ENCODE peak calls at places on chromosomes 1 and 21, in nine cellular contexts. One of them, this sample, is unnamed.

GRCh38 chr1:5287178-5288155 is 633.1 kb downstream of the AJAP1 start:
- DNase-seq in heart right ventricle: no peak
- DNase-seq in lower leg skin: no peak
- DNase-seq in GM23338: no peak
- DNase-seq in uterus: no peak
- DNase-seq in HCT116: no peak
- DNase-seq in left ventricle myocardium inferior: no peak
- DNase-seq in fibroblast of mammary gland: no peak
- DNase-seq in IMR-90: no peak
- DNase-seq in this sample: no peak

GRCh38 chr1:111471538-111471937 is 2.2 kb upstream of the C1orf162 start:
- DNase-seq in left ventricle myocardium inferior: no peak
- DNase-seq in fibroblast of mammary gland: no peak
- DNase-seq in GM23338: no peak
- DNase-seq in heart right ventricle: no peak
- DNase-seq in IMR-90: no peak
- DNase-seq in uterus: no peak
- DNase-seq in HCT116: no peak
- DNase-seq in lower leg skin: no peak
- DNase-seq in this sample: no peak

GRCh38 chr21:34704119-34704518 is 35.3 kb downstream of the CLIC6 start:
- DNase-seq in lower leg skin: peak; percentile 40
- DNase-seq in HCT116: no peak
- DNase-seq in heart right ventricle: no peak
- DNase-seq in uterus: peak; percentile 22
- DNase-seq in fibroblast of mammary gland: peak; percentile 89
- DNase-seq in GM23338: no peak
- DNase-seq in IMR-90: peak; percentile 40
- DNase-seq in left ventricle myocardium inferior: no peak
- DNase-seq in this sample: no peak

GRCh38 chr1:229596961-229597699 is 28.8 kb downstream of the TAF5L start:
- DNase-seq in heart right ventricle: peak; percentile 72
- DNase-seq in left ventricle myocardium inferior: peak; percentile 65
- DNase-seq in fibroblast of mammary gland: peak; percentile 79
- DNase-seq in HCT116: no peak
- DNase-seq in GM23338: no peak
- DNase-seq in IMR-90: peak; percentile 84
- DNase-seq in lower leg skin: peak; percentile 46
- DNase-seq in uterus: peak; percentile 20
- DNase-seq in this sample: no peak

GRCh38 chr1:106755682-106756406 is 300.6 kb upstream of the PRMT6 start:
- DNase-seq in HCT116: no peak
- DNase-seq in lower leg skin: no peak
- DNase-seq in fibroblast of mammary gland: peak; percentile 59
- DNase-seq in uterus: no peak
- DNase-seq in GM23338: no peak
- DNase-seq in heart right ventricle: no peak
- DNase-seq in left ventricle myocardium inferior: no peak
- DNase-seq in IMR-90: peak; percentile 10
- DNase-seq in this sample: no peak

GRCh38 chr1:105337427-105337826 is 1587.7 kb downstream of the AMY1C start:
- DNase-seq in lower leg skin: no peak
- DNase-seq in uterus: no peak
- DNase-seq in fibroblast of mammary gland: no peak
- DNase-seq in left ventricle myocardium inferior: no peak
- DNase-seq in HCT116: no peak
- DNase-seq in GM23338: no peak
- DNase-seq in heart right ventricle: no peak
- DNase-seq in IMR-90: no peak
- DNase-seq in this sample: no peak

GRCh38 chr1:3650248-3651010 is 526 bp upstream of the WRAP73 start:
- DNase-seq in HCT116: no peak
- DNase-seq in lower leg skin: no peak
- DNase-seq in GM23338: no peak
- DNase-seq in uterus: no peak
- DNase-seq in IMR-90: no peak
- DNase-seq in heart right ventricle: no peak
- DNase-seq in left ventricle myocardium inferior: no peak
- DNase-seq in fibroblast of mammary gland: no peak
- DNase-seq in this sample: no peak

GRCh38 chr1:198771562-198772153 is 132.8 kb downstream of the PTPRC start:
- DNase-seq in left ventricle myocardium inferior: no peak
- DNase-seq in fibroblast of mammary gland: peak; percentile 60
- DNase-seq in IMR-90: peak; percentile 56
- DNase-seq in GM23338: peak; percentile 75
- DNase-seq in uterus: no peak
- DNase-seq in lower leg skin: no peak
- DNase-seq in heart right ventricle: no peak
- DNase-seq in HCT116: peak; percentile 34
- DNase-seq in this sample: no peak

GRCh38 chr21:37028579-37028978 is 22.1 kb downstream of the RIPPLY3 start:
- DNase-seq in left ventricle myocardium inferior: no peak
- DNase-seq in heart right ventricle: no peak
- DNase-seq in HCT116: no peak
- DNase-seq in uterus: no peak
- DNase-seq in IMR-90: no peak
- DNase-seq in GM23338: no peak
- DNase-seq in fibroblast of mammary gland: no peak
- DNase-seq in lower leg skin: no peak
- DNase-seq in this sample: no peak

GRCh38 chr1:32701951-32702598 is 495 bp downstream of the SYNC start:
- DNase-seq in heart right ventricle: peak; percentile 50
- DNase-seq in GM23338: peak; percentile 48
- DNase-seq in fibroblast of mammary gland: peak; percentile 23
- DNase-seq in uterus: peak; percentile 39
- DNase-seq in left ventricle myocardium inferior: peak; percentile 37
- DNase-seq in lower leg skin: no peak
- DNase-seq in IMR-90: peak; percentile 33
- DNase-seq in HCT116: no peak
- DNase-seq in this sample: no peak

GRCh38 chr1:111739984-111740765 is 980 bp upstream of the INKA2 start:
- DNase-seq in GM23338: peak; percentile 97
- DNase-seq in lower leg skin: no peak
- DNase-seq in IMR-90: peak; percentile 52
- DNase-seq in heart right ventricle: peak; percentile 69
- DNase-seq in HCT116: no peak
- DNase-seq in left ventricle myocardium inferior: peak; percentile 80
- DNase-seq in fibroblast of mammary gland: peak; percentile 57
- DNase-seq in uterus: peak; percentile 77
- DNase-seq in this sample: no peak

GRCh38 chr1:193321242-193321842 is 134.9 kb upstream of the B3GALT2 start:
- DNase-seq in lower leg skin: no peak
- DNase-seq in IMR-90: no peak
- DNase-seq in GM23338: no peak
- DNase-seq in heart right ventricle: no peak
- DNase-seq in left ventricle myocardium inferior: no peak
- DNase-seq in fibroblast of mammary gland: no peak
- DNase-seq in HCT116: no peak
- DNase-seq in uterus: no peak
- DNase-seq in this sample: no peak

GRCh38 chr1:12075195-12076114 is 12.4 kb downstream of the TNFRSF8 start:
- DNase-seq in GM23338: no peak
- DNase-seq in uterus: peak; percentile 88
- DNase-seq in lower leg skin: no peak
- DNase-seq in HCT116: no peak
- DNase-seq in fibroblast of mammary gland: peak; percentile 88
- DNase-seq in left ventricle myocardium inferior: no peak
- DNase-seq in heart right ventricle: peak; percentile 24
- DNase-seq in IMR-90: peak; percentile 94
- DNase-seq in this sample: no peak
- H3K4me3 ChIP-seq in GM23338: no peak overlapping the region
- H3K4me3 ChIP-seq in uterus: no peak overlapping the region
- H3K4me3 ChIP-seq in lower leg skin: no peak overlapping the region
- H3K4me3 ChIP-seq in HCT116: no peak overlapping the region
- H3K4me3 ChIP-seq in fibroblast of mammary gland: no peak overlapping the region
- H3K4me3 ChIP-seq in left ventricle myocardium inferior: no peak overlapping the region
- H3K4me3 ChIP-seq in heart right ventricle: no peak overlapping the region
- H3K4me3 ChIP-seq in IMR-90: no peak overlapping the region
- H3K4me3 ChIP-seq in this sample: no peak overlapping the region

GRCh38 chr1:40384887-40385286 is 11.4 kb downstream of the SMAP2 start:
- DNase-seq in uterus: no peak
- DNase-seq in GM23338: no peak
- DNase-seq in left ventricle myocardium inferior: no peak
- DNase-seq in HCT116: no peak
- DNase-seq in lower leg skin: no peak
- DNase-seq in fibroblast of mammary gland: no peak
- DNase-seq in IMR-90: no peak
- DNase-seq in heart right ventricle: no peak
- DNase-seq in this sample: no peak
- H3K4me3 ChIP-seq in uterus: no peak overlapping the region
- H3K4me3 ChIP-seq in GM23338: no peak overlapping the region
- H3K4me3 ChIP-seq in left ventricle myocardium inferior: no peak overlapping the region
- H3K4me3 ChIP-seq in HCT116: no peak overlapping the region
- H3K4me3 ChIP-seq in lower leg skin: no peak overlapping the region
- H3K4me3 ChIP-seq in fibroblast of mammary gland: no peak overlapping the region
- H3K4me3 ChIP-seq in IMR-90: no peak overlapping the region
- H3K4me3 ChIP-seq in heart right ventricle: peak overlapping the region; percentile 36
- H3K4me3 ChIP-seq in this sample: no peak overlapping the region

GRCh38 chr1:24743404-24744211 is 1.6 kb upstream of the CLIC4 start:
- DNase-seq in left ventricle myocardium inferior: no peak
- DNase-seq in lower leg skin: no peak
- DNase-seq in heart right ventricle: no peak
- DNase-seq in uterus: no peak
- DNase-seq in GM23338: peak; percentile 57
- DNase-seq in IMR-90: peak; percentile 63
- DNase-seq in HCT116: no peak
- DNase-seq in fibroblast of mammary gland: peak; percentile 88
- DNase-seq in this sample: no peak
- H3K4me3 ChIP-seq in left ventricle myocardium inferior: no peak overlapping the region
- H3K4me3 ChIP-seq in lower leg skin: no peak overlapping the region
- H3K4me3 ChIP-seq in heart right ventricle: no peak overlapping the region
- H3K4me3 ChIP-seq in uterus: no peak overlapping the region
- H3K4me3 ChIP-seq in GM23338: peak overlapping the region; percentile 2
- H3K4me3 ChIP-seq in IMR-90: no peak overlapping the region
- H3K4me3 ChIP-seq in HCT116: no peak overlapping the region
- H3K4me3 ChIP-seq in fibroblast of mammary gland: no peak overlapping the region
- H3K4me3 ChIP-seq in this sample: no peak overlapping the region

GRCh38 chr1:94543003-94543402 is 1.4 kb upstream of the F3 start:
- DNase-seq in left ventricle myocardium inferior: no peak
- DNase-seq in lower leg skin: no peak
- DNase-seq in fibroblast of mammary gland: peak; percentile 80
- DNase-seq in IMR-90: peak; percentile 69
- DNase-seq in GM23338: no peak
- DNase-seq in uterus: no peak
- DNase-seq in HCT116: no peak
- DNase-seq in heart right ventricle: no peak
- DNase-seq in this sample: no peak
- H3K4me3 ChIP-seq in left ventricle myocardium inferior: peak overlapping the region; percentile 79
- H3K4me3 ChIP-seq in lower leg skin: no peak overlapping the region
- H3K4me3 ChIP-seq in fibroblast of mammary gland: peak overlapping the region; percentile 78
- H3K4me3 ChIP-seq in IMR-90: peak overlapping the region; percentile 53
- H3K4me3 ChIP-seq in GM23338: peak overlapping the region; percentile 91
- H3K4me3 ChIP-seq in uterus: peak overlapping the region; percentile 57
- H3K4me3 ChIP-seq in HCT116: peak overlapping the region; percentile 76
- H3K4me3 ChIP-seq in heart right ventricle: peak overlapping the region; percentile 80
- H3K4me3 ChIP-seq in this sample: peak overlapping the region; percentile 81